ENCODE peak calls at places on chromosomes 13 and 19, in four cellular contexts. Q is GM23338, W is prostate gland, S is SK-N-SH. V is an unnamed sample.

GRCh38 chr13:35720690-35721554 is 244.4 kb upstream of the MAB21L1 start:
- DNase-seq in Q (peak), W (peak), S (peak), V (no peak)

GRCh38 chr13:45393941-45394570 is 24.1 kb downstream of the SLC25A30 start:
- DNase-seq in Q (peak), W (peak), S (peak), V (no peak)

GRCh38 chr19:6161271-6161850 is 25.9 kb downstream of the ACSBG2 start:
- DNase-seq in Q (peak), W (no peak), S (peak), V (no peak)

GRCh38 chr13:66021846-66022245 is 1208.3 kb downstream of the PCDH9 start:
- DNase-seq in Q (no peak), W (no peak), S (no peak), V (no peak)

GRCh38 chr13:30151398-30151797 is 156.0 kb downstream of the KATNAL1 start:
- DNase-seq in Q (no peak), W (no peak), S (no peak), V (no peak)

GRCh38 chr19:9883231-9883758 is 48.2 kb downstream of the PIN1 start:
- DNase-seq in Q (peak), W (no peak), S (no peak), V (no peak)

GRCh38 chr13:78971355-78971754 is 312.4 kb upstream of the OBI1 start:
- DNase-seq in Q (no peak), W (no peak), S (no peak), V (no peak)

GRCh38 chr13:30340367-30341184 is 33.2 kb upstream of the KATNAL1 start:
- DNase-seq in Q (no peak), W (no peak), S (peak), V (no peak)

GRCh38 chr19:41321600-41322270 is 11.8 kb downstream of the CCDC97 start:
- DNase-seq in Q (peak), W (no peak), S (peak), V (no peak)

GRCh38 chr19:1241417-1242095 is at the start of gene ATP5F1D:
- DNase-seq in Q (peak), W (peak), S (peak), V (peak)

GRCh38 chr19:38361633-38362075 is 12.7 kb upstream of the PSMD8 start:
- DNase-seq in Q (peak), W (peak), S (peak), V (peak)

GRCh38 chr13:108060111-108060510 is 155.2 kb downstream of the LIG4 start:
- DNase-seq in Q (peak), W (no peak), S (no peak), V (no peak)

GRCh38 chr19:41376241-41376997 is at the start of gene TMEM91:
- DNase-seq in Q (peak), W (peak), S (peak), V (peak)

GRCh38 chr13:112894423-112894672 is 74.7 kb upstream of the MCF2L start:
- DNase-seq in Q (no peak), W (no peak), S (no peak), V (no peak)

GRCh38 chr13:112894673-112895481 is 74.1 kb upstream of the MCF2L start:
- DNase-seq in Q (peak), W (no peak), S (peak), V (no peak)

GRCh38 chr13:112892759-112893569 is 76.0 kb upstream of the MCF2L start:
- DNase-seq in Q (no peak), W (no peak), S (no peak), V (no peak)

GRCh38 chr13:112895521-112896465 is 73.2 kb upstream of the MCF2L start:
- DNase-seq in Q (no peak), W (no peak), S (no peak), V (no peak)

DNA sequence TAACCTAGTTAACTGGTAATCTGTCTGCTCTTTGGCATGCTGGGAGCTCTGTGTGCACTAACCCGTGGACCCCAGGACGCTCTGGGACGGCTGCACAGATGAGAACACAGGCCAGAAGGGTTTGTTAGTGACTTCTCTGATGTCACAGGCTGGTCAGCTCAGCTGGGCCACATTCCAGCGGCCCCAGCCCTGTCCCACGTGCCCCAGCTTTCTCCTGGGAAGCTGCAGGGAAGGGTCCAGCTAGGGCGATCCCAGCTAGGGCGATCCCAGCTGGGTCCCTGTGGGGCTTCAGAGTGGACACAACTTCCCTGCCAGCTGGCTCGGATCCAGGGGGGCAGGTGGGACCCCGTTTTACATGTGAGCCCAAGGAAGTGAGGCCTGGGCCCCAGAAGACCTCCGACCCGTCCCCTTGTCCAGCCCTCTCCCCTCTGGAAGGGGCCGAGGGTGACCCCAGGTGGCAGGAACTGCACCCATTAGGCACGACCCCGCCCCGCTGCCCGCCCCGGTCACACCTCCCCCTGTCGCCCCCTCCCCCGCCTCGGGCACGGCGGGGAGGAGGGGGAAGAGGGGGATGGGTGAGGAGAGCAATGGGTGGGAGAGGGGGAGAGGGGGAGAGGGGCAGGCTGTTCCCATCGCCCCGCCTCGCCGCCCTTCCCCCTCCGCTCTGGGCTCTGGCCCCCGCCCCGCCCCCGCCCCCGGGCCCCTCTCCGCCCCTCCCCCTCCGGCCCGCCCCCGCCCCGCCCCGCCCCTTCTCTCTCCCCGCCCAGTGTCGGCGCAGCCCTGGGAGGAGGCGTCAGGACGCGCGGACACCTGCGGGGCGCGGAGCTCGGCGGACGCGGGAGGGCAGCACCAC is 75.2 kb upstream of the MCF2L start:
- DNase-seq in Q (peak), W (no peak), S (peak), V (no peak)
- H3K27ac ChIP-seq in Q (peak), W (peak), S (peak), V (no peak)

GRCh38 chr19:48284891-48285290 is 15.0 kb downstream of the ZNF114 start:
- DNase-seq in Q (no peak), W (no peak), S (no peak), V (no peak)

GRCh38 chr19:48274938-48275337 is 5.1 kb downstream of the ZNF114 start:
- DNase-seq in Q (no peak), W (no peak), S (no peak), V (no peak)

GRCh38 chr19:48274173-48274572 is 4.3 kb downstream of the ZNF114 start:
- DNase-seq in Q (no peak), W (no peak), S (no peak), V (no peak)

GRCh38 chr19:48283908-48284307 is 14.0 kb downstream of the ZNF114 start:
- DNase-seq in Q (no peak), W (no peak), S (no peak), V (no peak)

GRCh38 chr19:48279747-48280146 is 9.9 kb downstream of the ZNF114 start:
- DNase-seq in Q (no peak), W (no peak), S (no peak), V (no peak)
- TF ChIP-seq POLR2AphosphoS5 in Q (no peak), W (no peak), S (no peak), V (no peak)

GRCh38 chr19:3116621-3117020 is 19.2 kb upstream of the GNA15 start:
- DNase-seq in Q (no peak), W (no peak), S (no peak), V (no peak)
- H3K27ac ChIP-seq in Q (peak), W (no peak), S (no peak), V (no peak)

GRCh38 chr19:28874742-28875141 is 338.2 kb downstream of the UQCRFS1 start:
- DNase-seq in Q (no peak), W (no peak), S (no peak), V (no peak)

GRCh38 chr19:28876604-28877123 is 336.3 kb downstream of the UQCRFS1 start:
- DNase-seq in Q (no peak), W (no peak), S (no peak), V (no peak)

GRCh38 chr19:28869459-28869858 is 343.5 kb downstream of the UQCRFS1 start:
- DNase-seq in Q (no peak), W (no peak), S (no peak), V (no peak)

GRCh38 chr19:28871099-28871725 is 341.7 kb downstream of the UQCRFS1 start:
- DNase-seq in Q (no peak), W (no peak), S (no peak), V (no peak)

DNA sequence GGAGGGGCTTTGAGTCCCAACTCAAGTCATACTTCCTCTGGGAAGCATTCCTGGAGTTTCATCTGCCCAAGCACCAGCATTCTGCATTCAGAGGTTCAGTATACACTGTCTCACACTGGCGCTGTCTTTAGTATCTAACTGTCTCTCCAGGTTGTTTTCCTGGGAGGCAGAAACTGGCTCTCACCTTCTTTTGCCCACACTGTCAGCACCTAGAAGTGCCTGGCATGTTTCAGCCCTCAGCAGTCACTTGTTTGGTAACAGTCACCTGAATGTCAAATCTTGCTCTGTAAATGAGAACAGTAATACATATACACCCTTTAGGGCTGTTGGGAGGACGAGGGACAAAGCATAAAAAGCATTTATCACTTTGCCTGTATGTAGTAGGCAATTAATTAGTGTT is 339.6 kb downstream of the UQCRFS1 start:
- DNase-seq in Q (no peak), W (no peak), S (no peak), V (no peak)
- TF ChIP-seq POLR2AphosphoS5 in Q (no peak), W (no peak), S (no peak), V (no peak)

GRCh38 chr13:97226788-97227627 is 4.9 kb downstream of the MBNL2 start:
- DNase-seq in Q (peak), W (no peak), S (no peak), V (no peak)
- H3K27ac ChIP-seq in Q (no peak), W (peak), S (no peak), V (peak)

DNA sequence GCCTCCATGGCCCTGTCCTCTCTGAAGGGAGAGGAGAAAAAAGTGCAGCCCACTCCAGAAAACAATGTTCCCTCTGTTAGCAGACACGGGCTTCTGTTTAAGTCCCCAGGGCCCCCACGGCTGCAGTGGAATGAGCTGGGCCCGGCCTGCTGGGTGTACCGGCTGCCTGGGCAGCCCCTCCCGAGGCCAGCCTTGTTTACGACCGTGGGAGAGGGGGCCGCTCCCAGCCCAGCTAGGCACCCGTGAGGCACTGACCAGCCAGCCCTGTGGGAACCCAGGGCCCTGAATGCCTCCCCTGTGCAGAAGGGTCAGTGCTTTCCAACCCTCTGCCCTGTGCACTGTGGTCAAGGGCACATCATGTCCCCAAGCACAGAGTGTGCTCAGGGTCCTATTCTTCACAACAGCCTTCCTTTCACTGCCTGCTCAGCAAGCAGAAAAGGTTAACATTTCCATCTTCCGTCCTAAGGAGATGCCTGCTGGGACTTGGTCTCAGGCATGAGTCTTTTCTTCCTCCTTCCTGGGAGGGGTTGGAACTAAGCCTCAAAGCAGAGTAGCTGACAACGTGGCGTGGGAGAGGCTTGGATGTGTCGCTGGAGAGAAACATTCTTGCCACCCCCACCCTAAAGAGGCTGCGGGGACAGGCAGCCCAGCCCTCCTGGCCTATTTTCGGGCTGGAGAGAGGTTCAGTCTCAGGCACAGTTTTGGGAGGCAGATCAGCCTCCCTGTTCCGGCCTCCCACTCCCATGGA is 90.1 kb downstream of the RGCC start:
- DNase-seq in Q (no peak), W (no peak), S (no peak), V (no peak)
- TF ChIP-seq POLR2AphosphoS5 in Q (no peak), W (peak), S (no peak), V (peak)

DNA sequence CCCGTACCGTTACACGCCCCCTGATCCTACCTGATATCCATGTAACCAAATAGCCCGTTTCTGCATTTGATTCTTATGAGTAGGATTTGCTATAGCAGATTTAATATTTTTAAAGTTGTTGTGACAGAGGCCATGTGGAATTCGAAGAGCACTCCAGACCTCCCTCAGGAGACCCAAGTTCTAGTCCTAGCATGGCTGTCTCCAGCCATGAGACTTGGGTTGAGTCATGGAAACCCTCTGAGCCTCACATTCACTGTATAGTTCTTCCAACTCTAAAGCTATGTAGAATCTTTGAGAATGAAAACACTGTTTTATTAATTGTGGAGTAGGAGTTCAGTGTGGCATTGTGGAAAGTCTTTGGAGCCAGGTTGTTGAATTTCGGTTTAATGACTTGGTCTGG is 8.0 kb upstream of the GPR183 start:
- DNase-seq in Q (no peak), W (no peak), S (no peak), V (no peak)
- H3K27ac ChIP-seq in Q (no peak), W (no peak), S (no peak), V (no peak)

GRCh38 chr19:40223135-40223822 is 3.2 kb downstream of the CCNP start:
- DNase-seq in Q (peak), W (no peak), S (no peak), V (no peak)
- TF ChIP-seq POLR2AphosphoS5 in Q (peak), W (no peak), S (no peak), V (no peak)

DNA sequence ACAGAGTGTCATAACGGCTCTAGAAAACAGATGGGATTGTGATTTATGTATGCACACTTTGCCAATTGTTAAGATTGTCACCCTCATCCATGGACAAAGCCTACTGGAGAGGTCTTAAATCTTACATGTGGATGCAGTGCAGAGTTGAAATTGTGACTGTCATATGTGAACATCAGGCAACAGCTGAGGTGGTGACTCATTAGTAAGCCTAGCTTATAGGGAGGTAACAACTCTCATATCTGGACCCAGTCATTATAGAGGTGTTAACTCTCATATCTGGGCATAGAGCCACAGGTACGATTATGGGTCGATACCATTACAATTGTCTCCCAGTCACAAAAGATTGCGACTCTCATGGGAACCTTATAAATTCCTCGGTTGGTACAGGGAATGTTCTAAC is 29.8 kb upstream of the ZNF254 start:
- DNase-seq in Q (no peak), W (no peak), S (no peak), V (no peak)
- H3K27ac ChIP-seq in Q (no peak), W (no peak), S (no peak), V (no peak)

V was measured in suprapubic skin.